ENCODE peak calls at places on chromosomes 4 and X, in four cellular contexts. One of them, this sample, is unnamed.

GRCh38 chr4:5738061-5738460 is 27.1 kb downstream of the EVC start:
- DNase-seq in C1 segment of cervical spinal cord: no peak
- DNase-seq in RPMI8226: no peak
- DNase-seq in stimulated activated CD4-positive, alpha-beta T cell treated with anti-CD3 and anti-CD28 coated beads, Interleukin-2, amount 100 ng/mL, for 48 hours: no peak
- DNase-seq in this sample: no peak

GRCh38 chr4:83618431-83618830 is 82.5 kb downstream of the GPAT3 start:
- DNase-seq in C1 segment of cervical spinal cord: no peak
- DNase-seq in RPMI8226: no peak
- DNase-seq in stimulated activated CD4-positive, alpha-beta T cell treated with anti-CD3 and anti-CD28 coated beads, Interleukin-2, amount 100 ng/mL, for 48 hours: no peak
- DNase-seq in this sample: no peak

GRCh38 chrX:63128509-63128908 is 222.6 kb downstream of the SPIN4 start:
- DNase-seq in C1 segment of cervical spinal cord: peak
- DNase-seq in RPMI8226: peak
- DNase-seq in stimulated activated CD4-positive, alpha-beta T cell treated with anti-CD3 and anti-CD28 coated beads, Interleukin-2, amount 100 ng/mL, for 48 hours: peak
- DNase-seq in this sample: peak

GRCh38 chrX:15724911-15725310 is 13.2 kb upstream of the CA5B start:
- DNase-seq in C1 segment of cervical spinal cord: no peak
- DNase-seq in RPMI8226: no peak
- DNase-seq in stimulated activated CD4-positive, alpha-beta T cell treated with anti-CD3 and anti-CD28 coated beads, Interleukin-2, amount 100 ng/mL, for 48 hours: no peak
- DNase-seq in this sample: no peak

GRCh38 chrX:13716905-13717304 is 17.5 kb downstream of the TRAPPC2 start:
- DNase-seq in C1 segment of cervical spinal cord: no peak
- DNase-seq in RPMI8226: peak
- DNase-seq in stimulated activated CD4-positive, alpha-beta T cell treated with anti-CD3 and anti-CD28 coated beads, Interleukin-2, amount 100 ng/mL, for 48 hours: no peak
- DNase-seq in this sample: no peak

GRCh38 chrX:25112156-25112555 is 96.4 kb upstream of the ARX start:
- DNase-seq in C1 segment of cervical spinal cord: no peak
- DNase-seq in RPMI8226: no peak
- DNase-seq in stimulated activated CD4-positive, alpha-beta T cell treated with anti-CD3 and anti-CD28 coated beads, Interleukin-2, amount 100 ng/mL, for 48 hours: no peak
- DNase-seq in this sample: no peak

GRCh38 chr4:163681208-163681821 is 186.8 kb downstream of the TMA16 start:
- DNase-seq in C1 segment of cervical spinal cord: no peak
- DNase-seq in RPMI8226: peak
- DNase-seq in stimulated activated CD4-positive, alpha-beta T cell treated with anti-CD3 and anti-CD28 coated beads, Interleukin-2, amount 100 ng/mL, for 48 hours: peak
- DNase-seq in this sample: peak

GRCh38 chr4:88029556-88029955 is 22.1 kb downstream of the PKD2 start:
- DNase-seq in C1 segment of cervical spinal cord: no peak
- DNase-seq in RPMI8226: no peak
- DNase-seq in stimulated activated CD4-positive, alpha-beta T cell treated with anti-CD3 and anti-CD28 coated beads, Interleukin-2, amount 100 ng/mL, for 48 hours: no peak
- DNase-seq in this sample: no peak

GRCh38 chr4:151013944-151014343 is 1.1 kb downstream of the LRBA start:
- DNase-seq in C1 segment of cervical spinal cord: no peak
- DNase-seq in RPMI8226: no peak
- DNase-seq in stimulated activated CD4-positive, alpha-beta T cell treated with anti-CD3 and anti-CD28 coated beads, Interleukin-2, amount 100 ng/mL, for 48 hours: no peak
- DNase-seq in this sample: no peak

GRCh38 chrX:153408221-153408721 is 3.0 kb upstream of the ZFP92 start:
- DNase-seq in C1 segment of cervical spinal cord: no peak
- DNase-seq in RPMI8226: no peak
- DNase-seq in stimulated activated CD4-positive, alpha-beta T cell treated with anti-CD3 and anti-CD28 coated beads, Interleukin-2, amount 100 ng/mL, for 48 hours: no peak
- DNase-seq in this sample: no peak

GRCh38 chrX:8868070-8868795 is 67.0 kb upstream of the FAM9A start:
- DNase-seq in C1 segment of cervical spinal cord: no peak
- DNase-seq in RPMI8226: no peak
- DNase-seq in stimulated activated CD4-positive, alpha-beta T cell treated with anti-CD3 and anti-CD28 coated beads, Interleukin-2, amount 100 ng/mL, for 48 hours: no peak
- DNase-seq in this sample: no peak

GRCh38 chrX:108712886-108713285 is 23.5 kb downstream of the IRS4 start:
- DNase-seq in C1 segment of cervical spinal cord: no peak
- DNase-seq in RPMI8226: no peak
- DNase-seq in stimulated activated CD4-positive, alpha-beta T cell treated with anti-CD3 and anti-CD28 coated beads, Interleukin-2, amount 100 ng/mL, for 48 hours: no peak
- DNase-seq in this sample: no peak

GRCh38 chr4:42568610-42569207 is 88.2 kb downstream of the ATP8A1 start:
- DNase-seq in C1 segment of cervical spinal cord: peak
- DNase-seq in RPMI8226: peak
- DNase-seq in stimulated activated CD4-positive, alpha-beta T cell treated with anti-CD3 and anti-CD28 coated beads, Interleukin-2, amount 100 ng/mL, for 48 hours: peak
- DNase-seq in this sample: peak

GRCh38 chr4:2350982-2351381 is 67.5 kb downstream of the ZFYVE28 start:
- DNase-seq in C1 segment of cervical spinal cord: no peak
- DNase-seq in RPMI8226: no peak
- DNase-seq in stimulated activated CD4-positive, alpha-beta T cell treated with anti-CD3 and anti-CD28 coated beads, Interleukin-2, amount 100 ng/mL, for 48 hours: no peak
- DNase-seq in this sample: no peak

GRCh38 chr4:20543131-20543530 is 157.1 kb upstream of the PACRGL start:
- DNase-seq in C1 segment of cervical spinal cord: no peak
- DNase-seq in RPMI8226: no peak
- DNase-seq in stimulated activated CD4-positive, alpha-beta T cell treated with anti-CD3 and anti-CD28 coated beads, Interleukin-2, amount 100 ng/mL, for 48 hours: no peak
- DNase-seq in this sample: no peak

GRCh38 chr4:90190510-90190909 is 63.3 kb downstream of the CCSER1 start:
- DNase-seq in C1 segment of cervical spinal cord: no peak
- DNase-seq in RPMI8226: no peak
- DNase-seq in stimulated activated CD4-positive, alpha-beta T cell treated with anti-CD3 and anti-CD28 coated beads, Interleukin-2, amount 100 ng/mL, for 48 hours: no peak
- DNase-seq in this sample: no peak

GRCh38 chr4:39539026-39539690 is 11.9 kb upstream of the UGDH start:
- DNase-seq in C1 segment of cervical spinal cord: no peak
- DNase-seq in RPMI8226: no peak
- DNase-seq in stimulated activated CD4-positive, alpha-beta T cell treated with anti-CD3 and anti-CD28 coated beads, Interleukin-2, amount 100 ng/mL, for 48 hours: no peak
- DNase-seq in this sample: no peak

GRCh38 chr4:134072137-134072536 is 129.5 kb downstream of the PABPC4L start:
- DNase-seq in C1 segment of cervical spinal cord: no peak
- DNase-seq in RPMI8226: no peak
- DNase-seq in stimulated activated CD4-positive, alpha-beta T cell treated with anti-CD3 and anti-CD28 coated beads, Interleukin-2, amount 100 ng/mL, for 48 hours: no peak
- DNase-seq in this sample: no peak

GRCh38 chrX:12747433-12747832 is 43.8 kb upstream of the PRPS2 start:
- DNase-seq in C1 segment of cervical spinal cord: no peak
- DNase-seq in RPMI8226: no peak
- DNase-seq in stimulated activated CD4-positive, alpha-beta T cell treated with anti-CD3 and anti-CD28 coated beads, Interleukin-2, amount 100 ng/mL, for 48 hours: no peak
- DNase-seq in this sample: no peak

GRCh38 chr4:24889991-24890390 is 22.9 kb downstream of the CCDC149 start:
- DNase-seq in C1 segment of cervical spinal cord: no peak
- DNase-seq in RPMI8226: no peak
- DNase-seq in stimulated activated CD4-positive, alpha-beta T cell treated with anti-CD3 and anti-CD28 coated beads, Interleukin-2, amount 100 ng/mL, for 48 hours: no peak
- DNase-seq in this sample: no peak

GRCh38 chrX:16953606-16954211 is 7.3 kb downstream of the REPS2 start:
- DNase-seq in C1 segment of cervical spinal cord: no peak
- DNase-seq in RPMI8226: no peak
- DNase-seq in stimulated activated CD4-positive, alpha-beta T cell treated with anti-CD3 and anti-CD28 coated beads, Interleukin-2, amount 100 ng/mL, for 48 hours: no peak
- DNase-seq in this sample: no peak

GRCh38 chr4:76823516-76823915 is 74.4 kb downstream of the SOWAHB start:
- DNase-seq in C1 segment of cervical spinal cord: no peak
- DNase-seq in RPMI8226: no peak
- DNase-seq in stimulated activated CD4-positive, alpha-beta T cell treated with anti-CD3 and anti-CD28 coated beads, Interleukin-2, amount 100 ng/mL, for 48 hours: no peak
- DNase-seq in this sample: no peak

GRCh38 chr4:1130318-1131186 is 17.2 kb upstream of the RNF212 start:
- DNase-seq in C1 segment of cervical spinal cord: peak
- DNase-seq in RPMI8226: peak
- DNase-seq in stimulated activated CD4-positive, alpha-beta T cell treated with anti-CD3 and anti-CD28 coated beads, Interleukin-2, amount 100 ng/mL, for 48 hours: peak
- DNase-seq in this sample: peak

GRCh38 chr4:157713342-157713741 is 459.5 kb downstream of the GASK1B start:
- DNase-seq in C1 segment of cervical spinal cord: no peak
- DNase-seq in RPMI8226: no peak
- DNase-seq in stimulated activated CD4-positive, alpha-beta T cell treated with anti-CD3 and anti-CD28 coated beads, Interleukin-2, amount 100 ng/mL, for 48 hours: no peak
- DNase-seq in this sample: no peak

GRCh38 chrX:27451324-27451723 is 11.8 kb downstream of the PPP4R3C start:
- DNase-seq in C1 segment of cervical spinal cord: no peak
- DNase-seq in RPMI8226: no peak
- DNase-seq in stimulated activated CD4-positive, alpha-beta T cell treated with anti-CD3 and anti-CD28 coated beads, Interleukin-2, amount 100 ng/mL, for 48 hours: no peak
- DNase-seq in this sample: no peak

GRCh38 chr4:184536070-184536880 is 61.9 kb upstream of the IRF2 start:
- DNase-seq in C1 segment of cervical spinal cord: no peak
- DNase-seq in RPMI8226: no peak
- DNase-seq in stimulated activated CD4-positive, alpha-beta T cell treated with anti-CD3 and anti-CD28 coated beads, Interleukin-2, amount 100 ng/mL, for 48 hours: no peak
- DNase-seq in this sample: no peak

GRCh38 chr4:139556735-139557505 is 901 bp upstream of the SETD7 start:
- DNase-seq in C1 segment of cervical spinal cord: peak
- DNase-seq in RPMI8226: peak
- DNase-seq in stimulated activated CD4-positive, alpha-beta T cell treated with anti-CD3 and anti-CD28 coated beads, Interleukin-2, amount 100 ng/mL, for 48 hours: peak
- DNase-seq in this sample: peak

GRCh38 chr4:1565598-1566295 is 118.4 kb downstream of the FAM53A start:
- DNase-seq in C1 segment of cervical spinal cord: no peak
- DNase-seq in RPMI8226: no peak
- DNase-seq in stimulated activated CD4-positive, alpha-beta T cell treated with anti-CD3 and anti-CD28 coated beads, Interleukin-2, amount 100 ng/mL, for 48 hours: no peak
- DNase-seq in this sample: no peak